ENCODE peak calls at places on chromosomes 16 and 17, in four cellular contexts. One of them, this sample, is unnamed.

GRCh38 chr16:72242757-72243156 is 70.8 kb upstream of the PMFBP1 start:
- DNase-seq in WTC11: no peak
- DNase-seq in K562: no peak
- DNase-seq in HepG2: no peak
- DNase-seq in this sample: no peak

GRCh38 chr17:1724351-1724868 is at the start of gene WDR81:
- DNase-seq in HepG2: peak; percentile 72
- DNase-seq in K562: peak; percentile 88
- DNase-seq in WTC11: peak; percentile 89
- DNase-seq in this sample: no peak

GRCh38 chr16:28107232-28107631 is 43.7 kb upstream of the GSG1L start:
- DNase-seq in K562: no peak
- DNase-seq in HepG2: no peak
- DNase-seq in WTC11: no peak
- DNase-seq in this sample: no peak

GRCh38 chr17:12180644-12181261 is 160.1 kb downstream of the MAP2K4 start:
- DNase-seq in K562: peak; percentile 58
- DNase-seq in WTC11: peak; percentile 16
- DNase-seq in HepG2: peak; percentile 47
- DNase-seq in this sample: peak; percentile 0

GRCh38 chr17:49388290-49388640 is 26.2 kb upstream of the ZNF652 start:
- DNase-seq in K562: no peak
- DNase-seq in HepG2: no peak
- DNase-seq in WTC11: no peak
- DNase-seq in this sample: no peak

GRCh38 chr17:30476726-30477082 is 504 bp upstream of the GOSR1 start:
- DNase-seq in K562: peak; percentile 60
- DNase-seq in WTC11: no peak
- DNase-seq in HepG2: peak; percentile 9
- DNase-seq in this sample: no peak

GRCh38 chr17:332558-333322 is 19.9 kb downstream of the RPH3AL start:
- DNase-seq in K562: no peak
- DNase-seq in HepG2: no peak
- DNase-seq in WTC11: no peak
- DNase-seq in this sample: no peak

GRCh38 chr17:38461683-38462082 is 33.4 kb downstream of the ARHGAP23 start:
- DNase-seq in HepG2: no peak
- DNase-seq in K562: no peak
- DNase-seq in WTC11: no peak
- DNase-seq in this sample: no peak

GRCh38 chr17:76549539-76549938 is 9.7 kb downstream of the PRCD start:
- DNase-seq in HepG2: no peak
- DNase-seq in WTC11: no peak
- DNase-seq in K562: no peak
- DNase-seq in this sample: no peak

GRCh38 chr16:29029168-29029994 is 44.5 kb downstream of the LAT start:
- DNase-seq in HepG2: no peak
- DNase-seq in WTC11: peak; percentile 32
- DNase-seq in K562: peak; percentile 89
- DNase-seq in this sample: no peak

GRCh38 chr17:28846231-28846630 is 3.6 kb upstream of the FAM222B start:
- DNase-seq in K562: no peak
- DNase-seq in HepG2: no peak
- DNase-seq in WTC11: no peak
- DNase-seq in this sample: no peak

GRCh38 chr16:56388209-56388608 is 37.1 kb downstream of the AMFR start:
- DNase-seq in WTC11: no peak
- DNase-seq in K562: no peak
- DNase-seq in HepG2: no peak
- DNase-seq in this sample: no peak

GRCh38 chr17:31677681-31678080 is 181.4 kb downstream of the COPRS start:
- DNase-seq in HepG2: no peak
- DNase-seq in K562: no peak
- DNase-seq in WTC11: no peak
- DNase-seq in this sample: no peak

GRCh38 chr17:75087558-75088453 is at the start of gene SLC16A5:
- DNase-seq in K562: peak; percentile 85
- DNase-seq in HepG2: peak; percentile 91
- DNase-seq in WTC11: peak; percentile 95
- DNase-seq in this sample: no peak

GRCh38 chr17:73800893-73801292 is 156.6 kb upstream of the SDK2 start:
- DNase-seq in K562: no peak
- DNase-seq in WTC11: no peak
- DNase-seq in HepG2: no peak
- DNase-seq in this sample: no peak

GRCh38 chr17:65559802-65560627 is 1.4 kb downstream of the AXIN2 start:
- DNase-seq in HepG2: peak; percentile 81
- DNase-seq in K562: no peak
- DNase-seq in WTC11: peak; percentile 58
- DNase-seq in this sample: no peak

GRCh38 chr17:30074254-30074653 is 42.4 kb upstream of the NSRP1 start:
- DNase-seq in WTC11: no peak
- DNase-seq in HepG2: no peak
- DNase-seq in K562: no peak
- DNase-seq in this sample: no peak

GRCh38 chr17:66165537-66166123 is 26.3 kb downstream of the CEP112 start:
- DNase-seq in K562: peak; percentile 61
- DNase-seq in HepG2: peak; percentile 67
- DNase-seq in WTC11: no peak
- DNase-seq in this sample: peak; percentile 5

GRCh38 chr17:73586921-73587680 is 57.1 kb downstream of the SDK2 start:
- DNase-seq in WTC11: no peak
- DNase-seq in HepG2: peak; percentile 41
- DNase-seq in K562: peak; percentile 53
- DNase-seq in this sample: no peak

GRCh38 chr16:89549007-89549700 is 11.3 kb upstream of the RPL13 start:
- DNase-seq in HepG2: no peak
- DNase-seq in WTC11: no peak
- DNase-seq in K562: no peak
- DNase-seq in this sample: no peak

GRCh38 chr17:78127888-78128615 is 503 bp downstream of the TMC6 start:
- DNase-seq in HepG2: peak; percentile 45
- DNase-seq in K562: peak; percentile 71
- DNase-seq in WTC11: peak; percentile 61
- DNase-seq in this sample: no peak

GRCh38 chr16:4315185-4316102 is at the start of gene GLIS2:
- DNase-seq in K562: peak; percentile 79
- DNase-seq in HepG2: no peak
- DNase-seq in WTC11: peak; percentile 82
- DNase-seq in this sample: no peak

GRCh38 chr17:2170023-2170422 is 115.1 kb downstream of the HIC1 start:
- DNase-seq in K562: peak; percentile 32
- DNase-seq in WTC11: peak; percentile 68
- DNase-seq in HepG2: peak; percentile 35
- DNase-seq in this sample: no peak

GRCh38 chr17:64259922-64260321 is 3.1 kb downstream of the TEX2 start:
- DNase-seq in K562: no peak
- DNase-seq in WTC11: no peak
- DNase-seq in HepG2: no peak
- DNase-seq in this sample: no peak

GRCh38 chr16:89217388-89218191 is at the start of gene ZNF778:
- DNase-seq in K562: peak; percentile 92
- DNase-seq in WTC11: peak; percentile 71
- DNase-seq in HepG2: peak; percentile 77
- DNase-seq in this sample: peak; percentile 40

GRCh38 chr17:71760062-71760720 is 360.6 kb upstream of the SOX9 start:
- DNase-seq in HepG2: no peak
- DNase-seq in WTC11: no peak
- DNase-seq in K562: no peak
- DNase-seq in this sample: no peak

GRCh38 chr16:17237350-17237944 is 233.3 kb downstream of the XYLT1 start:
- DNase-seq in K562: no peak
- DNase-seq in HepG2: no peak
- DNase-seq in WTC11: no peak
- DNase-seq in this sample: no peak

GRCh38 chr17:68679882-68680281 is 78.7 kb upstream of the FAM20A start:
- DNase-seq in HepG2: no peak
- DNase-seq in WTC11: no peak
- DNase-seq in K562: no peak
- DNase-seq in this sample: no peak

GRCh38 chr16:30010817-30011504 is at the start of gene DOC2A:
- DNase-seq in WTC11: peak; percentile 73
- DNase-seq in K562: no peak
- DNase-seq in HepG2: no peak
- DNase-seq in this sample: no peak

GRCh38 chr17:80264048-80264792 is 3.6 kb downstream of the RNF213 start:
- DNase-seq in HepG2: no peak
- DNase-seq in WTC11: no peak
- DNase-seq in K562: no peak
- DNase-seq in this sample: no peak

GRCh38 chr17:44005865-44006580 is 1.6 kb downstream of the NAGS start:
- DNase-seq in K562: no peak
- DNase-seq in HepG2: no peak
- DNase-seq in WTC11: peak; percentile 77
- DNase-seq in this sample: no peak

GRCh38 chr16:149024-149675 is 3.3 kb upstream of the HBZ start:
- DNase-seq in HepG2: no peak
- DNase-seq in K562: no peak
- DNase-seq in WTC11: no peak
- DNase-seq in this sample: no peak

GRCh38 chr16:26005336-26005735 is 313.6 kb downstream of the HS3ST4 start:
- DNase-seq in K562: no peak
- DNase-seq in HepG2: no peak
- DNase-seq in WTC11: no peak
- DNase-seq in this sample: no peak
- TF ChIP-seq CREM in K562: no peak
- TF ChIP-seq CREM in HepG2: no peak
- TF ChIP-seq CREM in WTC11: no peak
- TF ChIP-seq CREM in this sample: no peak

GRCh38 chr16:9703731-9704130 is 478.5 kb downstream of the GRIN2A start:
- DNase-seq in WTC11: no peak
- DNase-seq in HepG2: no peak
- DNase-seq in K562: no peak
- DNase-seq in this sample: no peak

GRCh38 chr16:9709221-9709620 is 473.0 kb downstream of the GRIN2A start:
- DNase-seq in K562: no peak
- DNase-seq in HepG2: no peak
- DNase-seq in WTC11: no peak
- DNase-seq in this sample: no peak

DNA sequence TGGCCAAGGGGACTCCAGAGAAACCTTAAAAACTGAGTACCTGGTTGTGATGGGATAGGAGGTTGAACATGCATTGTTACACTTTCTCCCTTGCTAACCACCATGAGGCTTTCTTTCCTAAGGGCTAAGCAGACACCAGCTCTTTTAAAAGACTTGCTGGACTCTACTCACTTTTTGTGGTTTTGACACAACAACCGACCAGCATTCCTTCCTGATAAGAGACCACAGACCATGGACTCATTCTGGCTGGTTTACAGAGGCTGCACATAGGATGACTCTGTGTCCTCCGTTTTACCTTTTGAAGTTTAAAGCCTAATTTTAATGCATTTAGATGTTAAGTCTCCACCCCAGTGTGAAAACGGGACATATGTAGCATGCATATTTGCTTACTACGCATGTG is 476.0 kb downstream of the GRIN2A start:
- DNase-seq in HepG2: no peak
- DNase-seq in WTC11: no peak
- DNase-seq in K562: peak; percentile 40
- DNase-seq in this sample: no peak
- TF ChIP-seq CREM in HepG2: no peak
- TF ChIP-seq CREM in WTC11: no peak
- TF ChIP-seq CREM in K562: no peak
- TF ChIP-seq CREM in this sample: no peak

DNA sequence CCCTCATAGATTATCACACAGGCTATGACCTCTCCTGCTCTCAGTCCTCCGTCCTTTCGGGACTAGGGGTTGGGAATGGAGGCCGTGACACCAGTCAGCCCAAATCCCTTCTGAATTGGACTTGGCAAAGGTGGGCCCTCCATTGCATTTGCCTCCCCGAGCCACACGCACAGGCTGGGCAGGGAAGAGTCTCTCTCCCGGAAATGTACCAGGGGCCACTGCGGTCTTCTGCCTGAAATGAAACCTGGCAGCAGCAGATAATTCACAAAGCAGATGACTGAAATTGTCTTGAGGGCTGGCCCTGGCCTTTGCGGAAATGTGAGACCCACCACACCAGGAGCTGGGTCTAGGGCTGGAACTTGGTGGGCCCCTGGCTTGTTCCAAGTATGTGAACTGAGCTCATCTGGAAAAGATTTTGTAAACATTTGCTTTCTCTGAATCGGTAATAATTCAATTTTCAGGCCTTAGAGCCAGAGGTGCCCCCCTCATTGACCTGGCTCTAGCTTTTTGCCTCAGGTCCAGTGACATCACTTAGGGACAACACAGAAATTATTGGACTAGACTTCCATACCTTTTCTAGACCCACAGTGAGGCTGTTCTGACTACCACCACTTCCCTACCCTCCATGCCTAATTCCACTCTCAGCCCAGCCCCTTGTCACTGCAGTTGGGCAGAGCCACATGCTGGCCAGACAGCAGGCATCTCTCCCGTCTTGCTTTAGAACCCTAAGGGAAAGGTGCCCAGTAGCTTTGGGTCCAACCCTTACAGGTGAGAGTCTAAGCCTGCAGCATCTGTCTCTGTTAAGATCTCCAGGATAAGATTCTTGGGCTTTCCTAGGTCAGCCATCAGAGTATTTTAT is 75.2 kb downstream of the CCDC182 start:
- DNase-seq in WTC11: no peak
- DNase-seq in HepG2: no peak
- DNase-seq in K562: no peak
- DNase-seq in this sample: no peak
- TF ChIP-seq CREM in WTC11: no peak
- TF ChIP-seq CREM in HepG2: no peak
- TF ChIP-seq CREM in K562: no peak
- TF ChIP-seq CREM in this sample: no peak

GRCh38 chr17:61328351-61328750 is 71.3 kb upstream of the TBX2 start:
- DNase-seq in K562: no peak
- DNase-seq in WTC11: no peak
- DNase-seq in HepG2: no peak
- DNase-seq in this sample: no peak
- TF ChIP-seq CREM in K562: no peak
- TF ChIP-seq CREM in WTC11: no peak
- TF ChIP-seq CREM in HepG2: no peak
- TF ChIP-seq CREM in this sample: no peak

DNA sequence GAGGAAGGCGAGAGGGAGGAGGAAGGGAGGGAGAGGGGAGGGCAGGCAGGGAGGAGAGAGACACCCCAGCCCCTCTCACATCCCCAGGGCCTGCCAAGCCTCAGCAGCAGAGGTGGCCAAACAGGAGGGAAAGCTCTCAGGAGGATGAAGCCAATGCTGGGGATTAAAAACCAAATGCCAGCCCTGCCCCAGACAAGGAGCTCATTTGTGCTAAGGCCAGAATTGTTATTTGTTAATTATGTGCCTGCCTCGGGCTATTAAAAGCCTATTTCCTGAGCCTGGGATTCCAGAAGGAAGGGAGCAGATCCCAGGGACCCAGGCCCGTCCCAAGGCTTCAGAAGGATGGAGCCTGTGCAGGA is 27.9 kb upstream of the GINS2 start:
- DNase-seq in K562: no peak
- DNase-seq in WTC11: no peak
- DNase-seq in HepG2: no peak
- DNase-seq in this sample: no peak
- TF ChIP-seq CREM in K562: no peak
- TF ChIP-seq CREM in WTC11: no peak
- TF ChIP-seq CREM in HepG2: no peak
- TF ChIP-seq CREM in this sample: no peak

GRCh38 chr17:50421308-50422031 is 4.5 kb upstream of the ACSF2 start:
- DNase-seq in HepG2: no peak
- DNase-seq in WTC11: no peak
- DNase-seq in K562: peak; percentile 25
- DNase-seq in this sample: no peak
- TF ChIP-seq CREM in HepG2: no peak
- TF ChIP-seq CREM in WTC11: no peak
- TF ChIP-seq CREM in K562: no peak
- TF ChIP-seq CREM in this sample: peak; percentile 9

This sample was measured in GM12878.